ENCODE peak calls at places on chromosomes 11 and 22, in nine cellular contexts. U, H, Z, J, Y, E, S, Q and C are unnamed samples.

GRCh38 chr11:31968774-31969433 is 122.0 kb upstream of the RCN1 start:
- DNase-seq in U (no peak), H (no peak), Z (no peak), J (no peak), Y (no peak), E (no peak), S (peak; percentile 8), Q (no peak), C (no peak)

GRCh38 chr11:67304511-67305113 is 1.3 kb downstream of the SSH3 start:
- DNase-seq in U (peak; percentile 19), H (peak; percentile 28), Z (no peak), J (peak; percentile 33), Y (no peak), E (peak; percentile 65), S (no peak), Q (no peak), C (no peak)

GRCh38 chr11:78063440-78064181 is at the start of gene THRSP:
- DNase-seq in U (no peak), H (no peak), Z (no peak), J (no peak), Y (no peak), E (no peak), S (no peak), Q (no peak), C (no peak)

GRCh38 chr22:44371741-44372525 is 59.2 kb upstream of the SHISAL1 start:
- DNase-seq in U (no peak), H (no peak), Z (no peak), J (no peak), Y (peak; percentile 34), E (no peak), S (no peak), Q (no peak), C (no peak)

GRCh38 chr22:29998627-29999026 is 81.6 kb upstream of the HORMAD2 start:
- DNase-seq in U (no peak), H (no peak), Z (no peak), J (no peak), Y (no peak), E (no peak), S (no peak), Q (no peak), C (no peak)

GRCh38 chr11:47987310-47987709 is 7.0 kb downstream of the PTPRJ start:
- DNase-seq in U (no peak), H (peak; percentile 41), Z (no peak), J (no peak), Y (no peak), E (no peak), S (no peak), Q (no peak), C (no peak)

GRCh38 chr11:108508653-108509593 is 10.7 kb upstream of the POGLUT3 start:
- DNase-seq in U (no peak), H (no peak), Z (no peak), J (no peak), Y (no peak), E (no peak), S (no peak), Q (no peak), C (no peak)

GRCh38 chr11:2929880-2930704 is 872 bp upstream of the PHLDA2 start:
- DNase-seq in U (peak; percentile 55), H (peak; percentile 79), Z (peak; percentile 63), J (peak; percentile 54), Y (peak; percentile 85), E (peak; percentile 79), S (peak; percentile 90), Q (peak; percentile 52), C (no peak)

GRCh38 chr11:63779044-63779443 is 10.5 kb upstream of the ZFTA start:
- DNase-seq in U (no peak), H (no peak), Z (no peak), J (no peak), Y (peak; percentile 68), E (no peak), S (peak; percentile 63), Q (no peak), C (no peak)

GRCh38 chr11:6505577-6506240 is 8.6 kb downstream of the DNHD1 start:
- DNase-seq in U (no peak), H (no peak), Z (peak; percentile 51), J (no peak), Y (peak; percentile 72), E (no peak), S (peak; percentile 16), Q (no peak), C (peak; percentile 14)

GRCh38 chr11:30244255-30244654 is 13.4 kb downstream of the FSHB start:
- DNase-seq in U (no peak), H (no peak), Z (no peak), J (no peak), Y (peak; percentile 6), E (no peak), S (peak; percentile 22), Q (no peak), C (no peak)

GRCh38 chr11:36304349-36304748 is 8.3 kb downstream of the PRR5L start:
- DNase-seq in U (no peak), H (peak; percentile 15), Z (no peak), J (no peak), Y (peak; percentile 19), E (no peak), S (no peak), Q (no peak), C (no peak)

GRCh38 chr11:11960687-11961086 is 47.7 kb downstream of the DKK3 start:
- DNase-seq in U (no peak), H (no peak), Z (no peak), J (no peak), Y (no peak), E (no peak), S (no peak), Q (no peak), C (no peak)

GRCh38 chr11:2890466-2891241 is 5.1 kb upstream of the CDKN1C start:
- DNase-seq in U (peak; percentile 80), H (peak; percentile 70), Z (peak; percentile 29), J (peak; percentile 97), Y (no peak), E (no peak), S (no peak), Q (peak; percentile 93), C (peak; percentile 75)

GRCh38 chr11:125123947-125124633 is 12.7 kb upstream of the TMEM218 start:
- DNase-seq in U (peak; percentile 81), H (peak; percentile 41), Z (peak; percentile 54), J (no peak), Y (peak; percentile 44), E (no peak), S (no peak), Q (peak; percentile 74), C (peak; percentile 43)

DNA sequence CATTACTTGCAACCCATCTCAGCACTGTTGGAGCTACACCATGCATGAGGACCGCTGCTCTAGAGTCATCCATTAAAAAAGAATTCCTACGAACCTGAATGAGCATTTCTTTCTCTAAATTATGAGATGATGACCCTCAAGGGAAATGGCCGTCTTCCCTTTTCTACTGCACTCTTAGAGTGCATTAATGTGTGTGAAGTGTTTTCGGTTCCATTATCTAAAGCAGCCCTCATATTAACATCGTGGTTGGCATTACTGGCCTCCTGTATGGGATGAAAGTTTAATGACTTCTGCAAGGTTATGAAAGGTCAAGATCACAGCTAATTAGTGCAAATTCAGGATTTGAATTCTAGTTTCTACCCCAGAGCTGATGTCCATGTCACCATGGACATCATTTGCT is 16.7 kb downstream of the CD44 start:
- DNase-seq in U (no peak), H (no peak), Z (no peak), J (no peak), Y (no peak), E (no peak), S (no peak), Q (no peak), C (no peak)
- H3K4me1 ChIP-seq in U (peaks cover 64% of the 10 kb centered on the region), H (peaks cover 16% of the 10 kb centered on the region), Z (peaks cover 16% of the 10 kb centered on the region), J (no peaks in the 10 kb centered on the region), Y (peaks cover 13% of the 10 kb centered on the region), E (peaks cover 99% of the 10 kb centered on the region), S (peaks cover 44% of the 10 kb centered on the region), Q (peaks cover 38% of the 10 kb centered on the region), C (peaks cover 20% of the 10 kb centered on the region)

GRCh38 chr11:391117-392017 is 2.6 kb upstream of the PKP3 start:
- DNase-seq in U (no peak), H (no peak), Z (no peak), J (no peak), Y (no peak), E (no peak), S (no peak), Q (no peak), C (no peak)

GRCh38 chr11:394034-394857 is at the start of gene PKP3:
- DNase-seq in U (peak; percentile 90), H (peak; percentile 94), Z (peak; percentile 63), J (no peak), Y (peak; percentile 83), E (no peak), S (peak; percentile 34), Q (peak; percentile 91), C (peak; percentile 41)

GRCh38 chr11:393219-394033 is 583 bp upstream of the PKP3 start:
- DNase-seq in U (no peak), H (peak; percentile 32), Z (no peak), J (no peak), Y (peak; percentile 86), E (no peak), S (peak; percentile 71), Q (peak; percentile 66), C (no peak)

GRCh38 chr11:390175-390574 is 3.8 kb upstream of the PKP3 start:
- DNase-seq in U (no peak), H (peak; percentile 46), Z (peak; percentile 68), J (no peak), Y (no peak), E (no peak), S (no peak), Q (peak; percentile 64), C (no peak)

GRCh38 chr11:392102-392777 is 1.8 kb upstream of the PKP3 start:
- DNase-seq in U (no peak), H (no peak), Z (no peak), J (no peak), Y (no peak), E (no peak), S (no peak), Q (no peak), C (no peak)
- H3K4me1 ChIP-seq in U (peaks cover 12% of the 10 kb centered on the region), H (no peaks in the 10 kb centered on the region), Z (peaks cover 10% of the 10 kb centered on the region), J (no peaks in the 10 kb centered on the region), Y (peaks cover 39% of the 10 kb centered on the region), E (peaks cover 39% of the 10 kb centered on the region), S (peaks cover 33% of the 10 kb centered on the region), Q (peaks cover 9% of the 10 kb centered on the region), C (peaks cover 9% of the 10 kb centered on the region)

DNA sequence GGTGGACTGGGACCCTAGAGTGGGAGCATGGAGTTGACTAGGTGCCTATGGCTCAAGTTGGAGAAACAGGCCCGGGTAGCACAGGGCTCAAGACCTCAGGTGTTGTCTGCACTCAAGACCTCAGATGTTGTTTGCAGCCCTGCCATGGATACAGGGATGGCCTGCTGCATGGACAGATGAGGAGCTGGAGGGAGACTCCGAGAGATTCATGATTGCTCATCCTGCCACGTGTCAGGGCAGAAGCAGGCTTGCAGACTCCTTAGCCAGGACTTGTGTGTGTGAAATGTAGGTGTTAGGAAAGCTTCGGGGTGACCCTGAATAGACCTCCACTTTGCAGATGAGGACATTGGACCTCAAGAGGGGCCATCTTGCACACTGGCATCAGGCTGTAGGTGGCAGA is 921 bp downstream of the CCDC116 start:
- DNase-seq in U (no peak), H (no peak), Z (no peak), J (no peak), Y (no peak), E (no peak), S (no peak), Q (no peak), C (no peak)
- H3K4me1 ChIP-seq in U (peaks cover 12% of the 10 kb centered on the region), H (peaks cover under 1% of the 10 kb centered on the region), Z (no peaks in the 10 kb centered on the region), J (peaks cover 5% of the 10 kb centered on the region), Y (peaks cover 7% of the 10 kb centered on the region), E (peaks cover 11% of the 10 kb centered on the region), S (peaks cover 9% of the 10 kb centered on the region), Q (peaks cover 14% of the 10 kb centered on the region), C (peaks cover 12% of the 10 kb centered on the region)

DNA sequence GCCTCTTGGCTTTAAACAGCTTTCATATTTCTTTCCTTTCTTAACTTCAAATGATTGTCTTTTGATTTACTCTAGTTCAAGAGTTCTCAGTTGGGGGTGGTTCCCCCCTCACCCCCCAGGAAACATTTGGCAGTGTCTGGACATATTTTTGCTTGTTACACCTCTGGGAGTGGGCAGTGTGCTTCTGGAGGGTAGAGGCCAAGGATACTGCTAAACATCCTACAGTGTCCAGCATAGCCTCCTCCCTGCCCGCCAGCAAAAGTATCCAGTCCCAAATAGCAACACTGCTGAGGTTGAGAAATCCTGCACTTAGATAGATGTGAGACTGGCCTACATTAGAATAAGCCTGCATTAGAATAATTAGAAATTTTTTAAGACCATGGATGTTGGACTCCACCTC is 3.2 kb downstream of the PPP6R3 start:
- DNase-seq in U (no peak), H (no peak), Z (no peak), J (no peak), Y (no peak), E (no peak), S (no peak), Q (no peak), C (no peak)
- H3K4me1 ChIP-seq in U (peaks cover 62% of the 10 kb centered on the region), H (peaks cover 6% of the 10 kb centered on the region), Z (peaks cover 27% of the 10 kb centered on the region), J (peaks cover 26% of the 10 kb centered on the region), Y (peaks cover 11% of the 10 kb centered on the region), E (peaks cover 62% of the 10 kb centered on the region), S (peaks cover 40% of the 10 kb centered on the region), Q (peaks cover 50% of the 10 kb centered on the region), C (peaks cover 74% of the 10 kb centered on the region)